ENCODE peak calls at places on chromosome 12, in eight cellular contexts. X, E, V, N, R, O, I and C are unnamed samples.

GRCh38 chr12:93813181-93813580 is 136.0 kb downstream of the CRADD start:
- DNase-seq in O (no peak), R (no peak), V (peak; percentile 88), N (no peak), I (no peak), X (no peak), E (no peak), C (no peak)

GRCh38 chr12:119375619-119376018 is 41.1 kb downstream of the CCDC60 start:
- DNase-seq in I (no peak), E (no peak), N (no peak), R (no peak), X (no peak), O (no peak), V (no peak), C (no peak)

GRCh38 chr12:95529693-95530225 is 21.5 kb downstream of the USP44 start:
- DNase-seq in X (no peak), V (no peak), I (no peak), R (no peak), E (no peak), O (no peak), N (no peak), C (peak; percentile 55)

GRCh38 chr12:1884651-1885050 is 33.8 kb downstream of the CACNA2D4 start:
- DNase-seq in O (no peak), X (no peak), N (no peak), I (no peak), V (no peak), E (no peak), R (no peak), C (no peak)

GRCh38 chr12:6306599-6307220 is 3.8 kb upstream of the PLEKHG6 start:
- DNase-seq in R (no peak), I (no peak), E (no peak), N (no peak), O (no peak), X (no peak), V (no peak), C (no peak)

GRCh38 chr12:16027012-16027411 is 115.9 kb downstream of the DERA start:
- DNase-seq in E (no peak), X (no peak), O (no peak), R (no peak), I (no peak), N (no peak), V (no peak), C (no peak)

GRCh38 chr12:99281277-99281676 is 366.3 kb upstream of the GARIN6 start:
- DNase-seq in I (no peak), X (no peak), N (no peak), V (no peak), E (no peak), O (no peak), R (no peak), C (no peak)

GRCh38 chr12:122981036-122981471 is 573 bp downstream of the ARL6IP4 start:
- DNase-seq in O (peak; percentile 50), X (no peak), V (no peak), I (peak; percentile 69), E (no peak), N (no peak), R (no peak), C (no peak)

GRCh38 chr12:110689601-110690430 is 901 bp upstream of the HVCN1 start:
- DNase-seq in N (no peak), E (no peak), I (peak; percentile 78), V (peak; percentile 26), X (peak; percentile 81), O (peak; percentile 87), R (no peak), C (no peak)

GRCh38 chr12:67035121-67035520 is 234.0 kb upstream of the CAND1 start:
- DNase-seq in V (no peak), R (no peak), O (no peak), N (no peak), I (no peak), X (no peak), E (peak; percentile 30), C (no peak)

GRCh38 chr12:131808744-131809371 is 19.3 kb upstream of the MMP17 start:
- DNase-seq in N (no peak), R (no peak), I (no peak), X (no peak), E (no peak), O (no peak), V (peak; percentile 21), C (no peak)

GRCh38 chr12:45231515-45232145 is 15.7 kb downstream of the ANO6 start:
- DNase-seq in V (peak; percentile 87), R (peak; percentile 85), X (no peak), O (no peak), N (peak; percentile 62), I (no peak), E (no peak), C (no peak)

GRCh38 chr12:117060236-117060926 is 38.8 kb downstream of the TESC start:
- DNase-seq in R (no peak), X (peak; percentile 57), V (no peak), E (no peak), N (no peak), I (no peak), O (peak; percentile 44), C (no peak)

GRCh38 chr12:95858451-95859343 is at the start of gene SNRPF:
- DNase-seq in O (peak; percentile 99), I (peak; percentile 97), R (peak; percentile 97), V (peak; percentile 97), N (peak; percentile 97), E (peak; percentile 96), X (peak; percentile 99), C (peak; percentile 88)

GRCh38 chr12:52975204-52975603 is 26.3 kb downstream of the KRT18 start:
- DNase-seq in N (no peak), I (no peak), O (no peak), R (peak; percentile 55), V (no peak), E (no peak), X (no peak), C (no peak)

GRCh38 chr12:27852742-27853141 is 72.7 kb upstream of the MANSC4 start:
- DNase-seq in X (no peak), R (no peak), N (no peak), I (no peak), E (no peak), O (no peak), V (no peak), C (no peak)

GRCh38 chr12:14853966-14854365 is 10.6 kb upstream of the ART4 start:
- DNase-seq in I (no peak), N (no peak), X (no peak), R (no peak), V (no peak), E (no peak), O (no peak), C (no peak)

GRCh38 chr12:12883369-12884001 is 7.9 kb upstream of the GPRC5A start:
- DNase-seq in O (no peak), E (no peak), X (no peak), N (peak; percentile 90), I (no peak), V (peak; percentile 46), R (peak; percentile 79), C (no peak)

GRCh38 chr12:104520242-104520900 is 63.6 kb downstream of the CHST11 start:
- DNase-seq in N (no peak), X (no peak), R (no peak), V (no peak), E (no peak), I (no peak), O (peak; percentile 73), C (no peak)

GRCh38 chr12:71838231-71838630 is 1.3 kb upstream of the TBC1D15 start:
- DNase-seq in I (no peak), R (no peak), X (no peak), E (no peak), O (no peak), N (no peak), V (no peak), C (no peak)

GRCh38 chr12:96061864-96062453 is 26.6 kb upstream of the LTA4H start:
- DNase-seq in I (peak; percentile 72), E (peak; percentile 63), X (peak; percentile 84), O (peak; percentile 87), V (peak; percentile 91), N (peak; percentile 72), R (peak; percentile 87), C (peak; percentile 47)

GRCh38 chr12:46580445-46580844 is 207.9 kb upstream of the SLC38A2 start:
- DNase-seq in I (no peak), R (no peak), N (no peak), X (no peak), O (no peak), V (no peak), E (no peak), C (no peak)

GRCh38 chr12:46590991-46591703 is 218.6 kb upstream of the SLC38A2 start:
- DNase-seq in N (no peak), V (no peak), I (no peak), O (peak; percentile 26), R (no peak), X (peak; percentile 46), E (no peak), C (no peak)

DNA sequence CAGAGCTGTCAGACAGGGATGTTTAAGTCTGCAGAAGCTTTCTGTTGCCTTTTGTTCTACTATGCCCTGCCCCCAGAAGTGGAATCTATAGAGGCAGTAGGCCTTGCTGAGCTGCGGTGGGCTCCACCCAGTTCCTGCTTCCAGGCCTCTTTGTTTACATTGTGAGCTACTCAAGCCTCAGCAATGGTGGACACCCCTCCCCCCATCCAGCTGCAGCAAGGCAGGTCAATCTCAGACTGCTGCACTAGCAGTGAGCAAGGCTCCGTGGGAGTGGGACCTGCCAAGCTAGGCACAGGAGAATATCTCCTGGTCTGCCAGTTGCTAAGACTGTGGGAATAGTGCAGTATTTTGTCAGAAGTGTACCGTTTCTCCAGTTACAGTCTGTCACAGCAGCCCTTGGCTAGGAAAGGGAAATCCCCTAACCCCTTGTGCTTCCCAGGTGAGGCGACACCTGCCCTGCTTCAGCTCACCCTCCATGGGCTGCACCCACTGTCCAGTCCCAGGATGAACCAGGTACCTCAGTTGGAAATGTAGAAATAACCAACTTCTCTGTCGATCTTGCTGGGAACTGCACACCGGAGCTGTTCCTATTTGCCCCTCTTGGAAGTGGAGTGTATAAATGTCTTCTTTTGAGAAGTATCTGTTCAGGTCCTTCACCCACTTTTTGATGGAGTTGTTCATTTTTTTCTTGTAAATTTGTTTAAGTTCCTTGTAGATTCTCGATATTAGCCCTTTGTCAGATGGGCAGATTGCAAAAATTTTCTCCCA is 213.5 kb upstream of the SLC38A2 start:
- DNase-seq in R (peak; percentile 92), E (peak; percentile 53), I (no peak), X (peak; percentile 85), V (peak; percentile 93), N (peak; percentile 30), O (peak; percentile 88), C (no peak)
- H3K9ac ChIP-seq in R (peak overlapping the region; percentile 39), E (no peak overlapping the region), I (peak overlapping the region; percentile 43), X (no peak overlapping the region), V (no peak overlapping the region), N (no peak overlapping the region), O (no peak overlapping the region), C (no peak overlapping the region)

GRCh38 chr12:25970916-25971674 is 12.6 kb downstream of the RASSF8 start:
- DNase-seq in O (no peak), R (no peak), V (no peak), I (no peak), N (no peak), E (no peak), X (no peak), C (no peak)
- H3K27ac ChIP-seq in O (no peak overlapping the region), R (no peak overlapping the region), V (no peak overlapping the region), I (no peak overlapping the region), N (no peak overlapping the region), E (no peak overlapping the region), X (no peak overlapping the region), C (no peak overlapping the region)

GRCh38 chr12:64081020-64081419 is 141.1 kb downstream of the KICS2 start:
- DNase-seq in X (no peak), N (no peak), O (no peak), E (no peak), I (no peak), R (no peak), V (no peak), C (no peak)
- H3K9ac ChIP-seq in X (no peak overlapping the region), N (no peak overlapping the region), O (no peak overlapping the region), E (no peak overlapping the region), I (no peak overlapping the region), R (no peak overlapping the region), V (no peak overlapping the region), C (no peak overlapping the region)

GRCh38 chr12:189622-189962 is 24.4 kb downstream of the SLC6A12 start:
- DNase-seq in E (no peak), V (no peak), R (no peak), O (no peak), X (no peak), N (no peak), I (no peak), C (no peak)
- H3K27ac ChIP-seq in E (no peak overlapping the region), V (no peak overlapping the region), R (no peak overlapping the region), O (no peak overlapping the region), X (no peak overlapping the region), N (no peak overlapping the region), I (no peak overlapping the region), C (no peak overlapping the region)